ENCODE peak calls at places on chromosomes 12 and 14, in nine cellular contexts. T is endothelial cell of umbilical vein, N is IMR-90, B is heart left ventricle, I is transverse colon, J is breast epithelium, S is ovary, Q is adrenal gland, H is suprapubic skin. D is an unnamed sample. For H3K36me3, the result is how much of the 10 kb centered on the place peaks cover.

GRCh38 chr12:15966426-15966825 is 55.3 kb downstream of the DERA start:
- DNase-seq in T (peak), N (peak), B (no peak), I (no peak), J (no peak), S (no peak), Q (no peak), H (no peak), D (no peak)

GRCh38 chr12:78494911-78495310 is 369.7 kb upstream of the SYT1 start:
- DNase-seq in T (no peak), N (peak), B (no peak), I (no peak), J (no peak), S (no peak), Q (no peak), H (no peak), D (no peak)

GRCh38 chr12:47754881-47755280 is 3.8 kb downstream of the RAPGEF3 start:
- DNase-seq in T (no peak), N (no peak), B (peak), I (peak), J (no peak), S (no peak), Q (no peak), H (no peak), D (no peak)

GRCh38 chr12:130933269-130933995 is 20.3 kb upstream of the ADGRD1 start:
- DNase-seq in T (no peak), N (no peak), B (peak), I (no peak), J (no peak), S (no peak), Q (no peak), H (no peak), D (no peak)

GRCh38 chr12:124898200-124898950 is 16.1 kb downstream of the UBC start:
- DNase-seq in T (peak), N (no peak), B (no peak), I (peak), J (no peak), S (no peak), Q (peak), H (no peak), D (no peak)

GRCh38 chr12:25979563-25979962 is 21.1 kb downstream of the RASSF8 start:
- DNase-seq in T (no peak), N (no peak), B (no peak), I (no peak), J (no peak), S (no peak), Q (no peak), H (no peak), D (no peak)

GRCh38 chr14:101193845-101194355 is 290.4 kb upstream of the RTL1 start:
- DNase-seq in T (no peak), N (no peak), B (no peak), I (no peak), J (peak), S (no peak), Q (no peak), H (no peak), D (no peak)

GRCh38 chr12:24378548-24379011 is 429.1 kb upstream of the SOX5 start:
- DNase-seq in T (no peak), N (peak), B (no peak), I (no peak), J (no peak), S (no peak), Q (no peak), H (no peak), D (no peak)

GRCh38 chr12:6934110-6934509 is 6.4 kb downstream of the ATN1 start:
- DNase-seq in T (peak), N (peak), B (peak), I (no peak), J (no peak), S (no peak), Q (no peak), H (no peak), D (no peak)

GRCh38 chr12:88985631-88986030 is 366.7 kb downstream of the DUSP6 start:
- DNase-seq in T (no peak), N (peak), B (no peak), I (no peak), J (no peak), S (no peak), Q (no peak), H (no peak), D (no peak)

GRCh38 chr12:61525331-61525730 is 734.9 kb upstream of the USP15 start:
- DNase-seq in T (no peak), N (no peak), B (no peak), I (no peak), J (no peak), S (no peak), Q (no peak), H (no peak), D (no peak)

GRCh38 chr12:97164936-97165335 is 257.9 kb downstream of the NEDD1 start:
- DNase-seq in T (no peak), N (no peak), B (no peak), I (no peak), J (no peak), S (no peak), Q (no peak), H (no peak), D (no peak)

GRCh38 chr14:65421201-65421981 is 8.9 kb downstream of the FUT8 start:
- DNase-seq in T (no peak), N (peak), B (no peak), I (no peak), J (no peak), S (no peak), Q (no peak), H (no peak), D (no peak)

GRCh38 chr12:121227294-121227693 is 17.4 kb downstream of the P2RX4 start:
- DNase-seq in T (no peak), N (no peak), B (no peak), I (peak), J (peak), S (no peak), Q (no peak), H (no peak), D (no peak)

GRCh38 chr12:45695035-45695434 is 34.5 kb upstream of the ARID2 start:
- DNase-seq in T (no peak), N (peak), B (no peak), I (no peak), J (no peak), S (no peak), Q (no peak), H (no peak), D (no peak)

GRCh38 chr14:21185506-21185905 is 29.6 kb upstream of the OR5AU1 start:
- DNase-seq in T (no peak), N (no peak), B (no peak), I (no peak), J (no peak), S (no peak), Q (no peak), H (no peak), D (no peak)

GRCh38 chr14:68318788-68319187 is 474.1 kb downstream of the ZFP36L1 start:
- DNase-seq in T (no peak), N (no peak), B (no peak), I (no peak), J (no peak), S (no peak), Q (no peak), H (no peak), D (no peak)

GRCh38 chr12:117298648-117299225 is 62.7 kb downstream of the NOS1 start:
- DNase-seq in T (no peak), N (no peak), B (no peak), I (no peak), J (no peak), S (no peak), Q (no peak), H (no peak), D (peak)

GRCh38 chr12:103470664-103471063 is 25.1 kb downstream of the C12orf42 start:
- DNase-seq in T (no peak), N (no peak), B (no peak), I (no peak), J (no peak), S (no peak), Q (no peak), H (no peak), D (no peak)

GRCh38 chr12:1662761-1663439 is 28.0 kb upstream of the ADIPOR2 start:
- DNase-seq in T (no peak), N (no peak), B (no peak), I (peak), J (no peak), S (no peak), Q (peak), H (peak), D (no peak)

GRCh38 chr12:132494294-132495164 is 4.6 kb downstream of the FBRSL1 start:
- DNase-seq in T (no peak), N (no peak), B (peak), I (no peak), J (peak), S (peak), Q (peak), H (no peak), D (no peak)

GRCh38 chr14:51716610-51717009 is 64.9 kb downstream of the FRMD6 start:
- DNase-seq in T (no peak), N (peak), B (no peak), I (no peak), J (no peak), S (no peak), Q (no peak), H (no peak), D (no peak)

GRCh38 chr12:112422531-112422930 is 3.8 kb downstream of the PTPN11 start:
- DNase-seq in T (no peak), N (no peak), B (no peak), I (no peak), J (no peak), S (no peak), Q (peak), H (peak), D (peak)

GRCh38 chr12:124094733-124095132 is 121.7 kb downstream of the ZNF664 start:
- DNase-seq in T (no peak), N (no peak), B (no peak), I (no peak), J (no peak), S (no peak), Q (no peak), H (no peak), D (no peak)

GRCh38 chr12:51631591-51631990 is 40.6 kb downstream of the SCN8A start:
- DNase-seq in T (peak), N (peak), B (no peak), I (no peak), J (no peak), S (no peak), Q (peak), H (no peak), D (no peak)

GRCh38 chr12:121791671-121792496 is 1.6 kb downstream of the RHOF start:
- DNase-seq in T (no peak), N (no peak), B (peak), I (peak), J (no peak), S (no peak), Q (no peak), H (peak), D (no peak)

GRCh38 chr14:73795974-73796373 is 55.7 kb upstream of the PTGR2 start:
- DNase-seq in T (no peak), N (peak), B (no peak), I (peak), J (no peak), S (no peak), Q (no peak), H (no peak), D (no peak)

GRCh38 chr14:102516531-102517411 is 7.2 kb upstream of the ANKRD9 start:
- DNase-seq in T (peak), N (no peak), B (peak), I (peak), J (no peak), S (peak), Q (no peak), H (peak), D (no peak)

GRCh38 chr12:122406701-122407154 is 15.7 kb downstream of the CLIP1 start:
- DNase-seq in T (no peak), N (peak), B (no peak), I (no peak), J (no peak), S (no peak), Q (no peak), H (no peak), D (no peak)

GRCh38 chr14:93936245-93936644 is 9.1 kb downstream of the FAM181A start:
- DNase-seq in T (no peak), N (no peak), B (no peak), I (no peak), J (no peak), S (no peak), Q (no peak), H (no peak), D (no peak)

DNA sequence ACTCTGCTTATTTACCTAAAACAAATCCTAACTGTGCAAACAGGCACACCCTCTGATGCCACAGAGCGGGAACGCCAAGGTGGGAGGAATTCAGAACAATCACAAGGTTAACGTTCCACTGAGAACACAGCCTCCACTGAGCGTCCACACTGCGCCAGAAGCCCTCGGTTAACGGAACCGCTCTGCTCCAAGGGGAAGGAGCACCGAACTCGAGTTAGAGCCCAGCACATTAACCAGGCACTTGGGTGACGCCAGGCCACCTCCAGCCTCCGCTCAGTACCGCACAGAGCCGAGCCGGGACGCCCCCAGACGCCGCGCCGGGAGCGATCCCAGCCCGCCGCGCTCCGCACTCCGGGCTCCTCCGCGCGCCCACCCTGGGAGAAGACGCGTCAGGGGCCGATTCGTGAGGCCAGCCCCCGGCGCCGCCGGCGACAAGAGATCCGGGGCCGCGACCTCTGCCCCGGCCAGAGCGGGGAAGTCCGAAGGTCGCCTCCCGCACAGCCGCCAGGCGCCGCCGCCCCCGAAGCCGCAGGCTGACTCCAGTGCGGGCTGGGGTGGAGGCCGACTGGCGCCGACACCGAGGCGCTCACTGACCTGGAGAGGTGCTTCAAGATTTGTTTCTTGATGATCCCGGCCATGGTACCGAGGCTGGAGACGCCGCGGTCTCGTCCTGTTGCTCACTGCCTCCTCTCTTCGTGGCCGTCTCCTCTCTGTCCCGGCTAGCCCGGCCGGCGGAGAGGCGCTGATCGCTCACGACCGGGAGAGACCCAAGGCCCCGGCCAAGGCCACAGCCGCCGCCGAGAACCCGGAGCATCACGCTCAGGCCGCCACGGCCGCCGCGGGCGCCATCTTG is 450 bp downstream of the BLTP3B start:
- DNase-seq in T (no peak), N (no peak), B (peak), I (peak), J (peak), S (no peak), Q (peak), H (peak), D (peak)
- TF ChIP-seq POLR2A in T (peak), N (peak), B (peak), I (peak), J (peak), S (peak), Q (peak), H (peak), D (peak)

GRCh38 chr12:115599251-115599811 is 678.2 kb downstream of the MED13L start:
- DNase-seq in T (no peak), N (no peak), B (peak), I (peak), J (no peak), S (peak), Q (no peak), H (no peak), D (no peak)

GRCh38 chr12:115598827-115599226 is 678.7 kb downstream of the MED13L start:
- DNase-seq in T (no peak), N (no peak), B (peak), I (peak), J (no peak), S (peak), Q (no peak), H (no peak), D (no peak)

GRCh38 chr12:115597157-115597712 is 680.3 kb downstream of the MED13L start:
- DNase-seq in T (no peak), N (peak), B (no peak), I (no peak), J (no peak), S (no peak), Q (no peak), H (no peak), D (no peak)
- H3K27ac ChIP-seq in T (no peak), N (no peak), B (no peak), I (no peak), J (no peak), S (no peak), Q (no peak), H (no peak), D (no peak)

DNA sequence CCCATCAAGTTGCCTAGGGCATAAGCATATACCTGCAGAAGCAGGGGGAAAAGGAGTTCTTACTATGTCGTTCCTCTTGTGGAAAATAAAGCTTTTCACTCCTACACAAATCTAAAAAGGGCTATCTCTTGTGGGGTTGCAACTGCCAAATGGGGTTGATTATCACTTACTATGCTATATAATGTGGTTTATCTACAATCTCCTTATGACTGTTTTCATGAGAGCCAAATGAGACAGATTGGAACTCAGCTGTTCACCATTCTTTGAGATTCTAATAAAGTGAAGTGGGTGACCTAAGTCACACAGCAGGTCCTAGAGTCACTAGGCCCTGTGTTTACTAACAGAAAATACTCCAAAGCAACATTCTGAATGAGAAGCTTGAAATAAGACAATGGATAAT is 47.7 kb downstream of the CIT start:
- DNase-seq in T (no peak), N (no peak), B (no peak), I (no peak), J (no peak), S (no peak), Q (no peak), H (no peak), D (no peak)
- H3K36me3 ChIP-seq in T (under half), N (under half), B (under half), I (under half), J (under half), S (under half), Q (under half), H (under half), D (under half)

DNA sequence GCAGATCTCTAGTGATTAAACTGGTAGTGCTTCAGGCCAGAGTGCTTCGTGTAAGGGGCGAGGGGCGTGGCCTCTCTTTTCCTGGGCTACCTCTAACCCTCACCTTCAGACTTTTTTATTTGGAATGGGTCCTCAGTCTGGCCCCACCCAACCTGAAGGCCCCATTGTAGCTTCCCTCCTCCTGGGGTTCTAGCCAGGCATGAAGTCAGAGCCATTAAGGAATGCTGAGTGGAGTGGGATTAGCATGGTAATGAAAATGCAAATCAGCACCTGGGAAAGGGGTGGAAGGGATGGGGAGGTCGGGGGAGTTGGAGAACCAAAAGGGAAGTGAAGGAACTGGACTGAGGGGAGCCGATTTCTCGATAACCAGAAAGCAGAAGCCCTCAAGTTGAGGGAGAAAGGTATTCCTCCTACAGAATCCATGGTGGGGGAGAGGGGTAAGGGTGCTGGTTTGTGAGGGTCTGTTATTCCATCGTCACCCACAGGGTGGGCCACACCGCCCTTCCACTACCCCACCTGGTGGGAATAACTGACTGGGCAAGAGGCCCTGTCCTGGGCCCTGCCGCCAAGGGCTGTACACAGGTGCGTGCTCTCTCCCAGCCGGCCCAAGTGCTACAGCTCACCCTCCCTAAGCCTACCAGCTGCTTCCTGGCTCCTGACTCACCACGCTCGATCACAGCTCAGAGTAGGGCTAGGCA is 14.1 kb downstream of the ZFHX2 start:
- DNase-seq in T (no peak), N (peak), B (no peak), I (no peak), J (no peak), S (no peak), Q (no peak), H (no peak), D (no peak)
- TF ChIP-seq POLR2A in T (no peak), N (no peak), B (no peak), I (no peak), J (no peak), S (no peak), Q (no peak), H (no peak), D (no peak)

GRCh38 chr14:72619071-72619710 is 274.7 kb downstream of the DPF3 start:
- DNase-seq in T (no peak), N (no peak), B (peak), I (no peak), J (no peak), S (no peak), Q (no peak), H (no peak), D (no peak)
- H3K27ac ChIP-seq in T (no peak), N (no peak), B (peak), I (no peak), J (peak), S (no peak), Q (no peak), H (no peak), D (peak)

GRCh38 chr12:109938947-109939346 is 38.9 kb downstream of the TCHP start:
- DNase-seq in T (no peak), N (no peak), B (no peak), I (no peak), J (no peak), S (peak), Q (no peak), H (no peak), D (no peak)
- H3K36me3 ChIP-seq in T (under half), N (under half), B (half or more), I (under half), J (under half), S (under half), Q (under half), H (half or more), D (under half)

GRCh38 chr14:54806616-54807015 is 96.0 kb downstream of the GCH1 start:
- DNase-seq in T (no peak), N (no peak), B (no peak), I (no peak), J (no peak), S (no peak), Q (peak), H (no peak), D (no peak)
- TF ChIP-seq POLR2A in T (no peak), N (no peak), B (no peak), I (no peak), J (no peak), S (no peak), Q (no peak), H (no peak), D (no peak)

GRCh38 chr14:54116972-54117371 is 160.3 kb upstream of the BMP4 start:
- DNase-seq in T (peak), N (peak), B (no peak), I (no peak), J (no peak), S (no peak), Q (peak), H (no peak), D (no peak)
- H3K27ac ChIP-seq in T (peak), N (no peak), B (no peak), I (no peak), J (no peak), S (no peak), Q (peak), H (no peak), D (no peak)

D was measured in gastrocnemius medialis.